ENCODE peak calls at places on chromosomes 3 and 15, in seven cellular contexts. H, C, L, F, Z, B and U are unnamed samples.

GRCh38 chr3:76776927-76777326 is 263.0 kb upstream of the ROBO2 start:
- DNase-seq in F (no peak), H (no peak), Z (no peak), B (no peak), L (no peak), C (no peak), U (no peak)

GRCh38 chr3:133859381-133860245 is 36.1 kb downstream of the RAB6B start:
- DNase-seq in B (no peak), C (no peak), F (no peak), H (no peak), Z (no peak), L (no peak), U (no peak)

GRCh38 chr3:117439812-117440211 is 730.2 kb downstream of the TUSC7 start:
- DNase-seq in C (peak), L (no peak), Z (peak), F (no peak), H (peak), B (peak), U (peak)

GRCh38 chr3:28677581-28677980 is 329.0 kb upstream of the AZI2 start:
- DNase-seq in Z (no peak), B (no peak), C (no peak), L (no peak), F (no peak), H (no peak), U (no peak)

GRCh38 chr15:48579945-48580671 is 65.4 kb downstream of the FBN1 start:
- DNase-seq in H (peak), F (no peak), C (no peak), Z (no peak), B (no peak), L (peak), U (no peak)

GRCh38 chr3:54710954-54711353 is 216.9 kb downstream of the LRTM1 start:
- DNase-seq in Z (no peak), B (no peak), H (no peak), L (no peak), C (no peak), F (no peak), U (no peak)

GRCh38 chr15:51077565-51078153 is 17.0 kb downstream of the TNFAIP8L3 start:
- DNase-seq in C (no peak), H (no peak), F (peak), B (peak), Z (no peak), L (peak), U (no peak)

GRCh38 chr3:176759815-176760506 is 437.3 kb downstream of the TBL1XR1 start:
- DNase-seq in L (no peak), F (no peak), Z (no peak), C (no peak), B (no peak), H (no peak), U (no peak)

GRCh38 chr3:183427206-183428139 is 946 bp downstream of the MCF2L2 start:
- DNase-seq in Z (peak), C (no peak), H (no peak), B (no peak), L (no peak), F (no peak), U (no peak)

GRCh38 chr3:46812237-46812791 is 50.9 kb downstream of the MYL3 start:
- DNase-seq in H (peak), B (peak), F (no peak), L (peak), Z (peak), C (no peak), U (peak)

DNA sequence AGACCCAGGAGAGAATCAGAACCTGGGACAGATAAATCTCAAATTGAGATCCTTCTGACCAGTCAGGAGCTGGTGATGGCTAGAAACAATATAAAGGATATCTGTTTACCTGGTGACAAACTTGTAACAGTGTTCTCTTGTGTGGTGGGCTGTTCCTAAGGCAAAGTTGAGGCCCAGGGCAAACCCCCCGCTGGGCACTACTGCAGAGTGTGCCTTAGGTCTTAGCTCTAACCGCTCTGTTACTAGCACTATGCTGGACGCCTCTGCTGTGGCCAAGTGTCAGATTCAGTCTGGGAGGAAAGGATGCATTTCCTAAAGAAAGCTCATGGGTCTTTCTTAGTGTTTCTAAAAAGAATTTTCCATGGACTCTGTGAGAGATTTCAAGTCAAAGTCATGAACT is 146.5 kb upstream of the MEIS2 start:
- DNase-seq in L (no peak), H (no peak), F (no peak), B (no peak), Z (no peak), C (no peak), U (no peak)
- TF ChIP-seq RFX5 in L (no peak), H (no peak), F (no peak), B (no peak), Z (no peak), C (no peak), U (no peak)

DNA sequence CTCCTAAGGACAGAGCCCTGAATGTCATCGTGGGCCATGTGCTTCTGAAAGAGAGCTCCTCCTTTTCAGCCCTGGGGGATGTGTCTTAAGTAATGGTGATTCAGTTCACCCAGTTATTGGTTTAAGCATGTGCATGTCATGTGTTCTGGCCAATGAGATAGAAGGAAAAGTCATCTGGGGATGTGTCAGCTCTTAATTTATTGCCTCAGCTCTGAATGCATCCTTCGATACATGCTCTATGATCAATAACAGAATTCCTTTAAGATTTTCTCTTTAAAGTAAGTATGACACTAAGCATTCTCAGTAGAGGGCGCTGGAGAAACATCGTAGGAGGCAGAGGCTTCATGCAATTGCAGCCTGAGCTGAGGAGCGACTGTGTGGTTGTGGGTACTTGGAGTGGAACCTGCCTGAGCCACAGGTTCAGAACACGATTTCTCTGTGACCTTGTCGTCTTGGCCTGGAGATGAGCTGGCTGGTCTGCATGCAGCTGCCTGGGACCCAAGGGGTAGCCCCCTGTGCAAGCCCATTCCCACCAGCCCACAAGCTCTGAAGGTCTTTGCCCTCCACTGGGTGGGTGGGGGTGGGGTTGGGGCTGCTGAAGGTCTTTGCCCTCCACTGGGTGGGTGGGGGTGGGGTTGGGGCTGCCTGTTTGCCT is 69.5 kb downstream of the C3orf38 start:
- DNase-seq in B (no peak), L (peak), H (peak), F (no peak), C (peak), Z (peak), U (peak)
- TF ChIP-seq RAD21 in B (peak), L (peak), H (peak), F (peak), C (peak), Z (peak), U (peak)

GRCh38 chr15:39582286-39582976 is 1.6 kb downstream of the THBS1 start:
- DNase-seq in L (no peak), B (no peak), F (no peak), H (peak), Z (no peak), C (no peak), U (no peak)
- TF ChIP-seq RFX5 in L (no peak), B (no peak), F (no peak), H (no peak), Z (no peak), C (no peak), U (no peak)

GRCh38 chr15:78168591-78168990 is 19.4 kb downstream of the IDH3A start:
- DNase-seq in B (no peak), F (no peak), H (no peak), L (no peak), C (no peak), Z (no peak), U (no peak)

GRCh38 chr15:78175333-78175732 is 26.2 kb downstream of the IDH3A start:
- DNase-seq in H (no peak), Z (no peak), L (no peak), F (no peak), B (no peak), C (no peak), U (no peak)

GRCh38 chr15:78170848-78171773 is 21.9 kb downstream of the IDH3A start:
- DNase-seq in Z (no peak), L (no peak), B (no peak), C (no peak), F (peak), H (no peak), U (no peak)

GRCh38 chr15:78174398-78174797 is 25.2 kb downstream of the IDH3A start:
- DNase-seq in F (no peak), L (no peak), B (no peak), H (no peak), Z (no peak), C (no peak), U (no peak)

DNA sequence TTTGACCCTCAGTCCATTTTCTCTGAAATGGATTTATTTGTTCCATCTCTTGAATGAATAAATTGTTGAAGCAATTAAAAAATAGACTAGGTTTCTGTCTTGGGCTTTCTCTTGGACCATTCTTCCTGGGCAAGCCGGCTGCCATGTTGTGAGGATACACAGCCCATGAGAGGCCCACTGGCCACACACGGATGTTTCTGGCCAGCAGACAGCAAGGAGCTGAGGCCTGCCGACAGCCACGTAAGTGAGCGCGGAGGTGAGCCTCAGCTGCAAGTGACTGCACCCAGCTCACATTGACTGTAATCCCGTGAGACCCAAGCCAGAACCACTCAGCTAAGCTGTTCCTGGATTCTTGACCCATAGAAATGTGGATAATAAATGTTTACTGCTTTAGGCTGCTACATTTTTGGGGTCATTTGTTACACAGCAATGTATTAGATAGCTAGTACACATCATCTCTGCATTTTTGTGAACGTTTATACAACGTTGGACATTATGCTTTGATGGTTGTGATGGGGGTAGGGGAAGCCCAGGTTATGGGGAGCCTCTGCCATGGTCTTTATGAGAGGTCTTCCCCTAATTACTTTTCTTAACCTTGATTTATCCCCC is 22.8 kb downstream of the IDH3A start:
- DNase-seq in H (no peak), Z (no peak), F (no peak), B (no peak), C (no peak), L (no peak), U (no peak)
- TF ChIP-seq RAD21 in H (no peak), Z (no peak), F (no peak), B (no peak), C (no peak), L (no peak), U (no peak)

GRCh38 chr3:57797701-57798487 is 41.8 kb downstream of the SLMAP start:
- DNase-seq in F (no peak), B (no peak), Z (no peak), H (no peak), C (peak), L (no peak), U (no peak)
- TF ChIP-seq RFX5 in F (no peak), B (no peak), Z (no peak), H (no peak), C (no peak), L (no peak), U (no peak)

DNA sequence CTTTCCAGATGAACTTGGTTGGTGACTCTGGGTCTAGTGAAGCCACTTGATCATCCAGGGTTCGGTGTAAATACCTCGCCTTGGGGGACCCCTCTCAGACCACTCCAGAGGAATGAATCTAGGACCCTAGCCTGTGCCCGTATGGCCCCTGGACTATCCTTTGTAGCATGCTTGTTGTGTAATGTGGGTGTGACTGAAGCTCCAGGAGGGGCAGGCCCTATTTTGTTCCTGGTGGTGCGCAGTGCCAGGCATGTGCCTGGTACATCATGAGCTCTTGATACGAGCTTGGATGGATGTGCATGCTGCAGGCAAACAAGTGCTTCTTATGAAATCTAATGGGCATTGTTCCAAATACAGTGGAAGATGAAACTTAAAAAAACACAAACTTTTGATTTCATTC is 82.8 kb downstream of the EBLN2 start:
- DNase-seq in C (no peak), L (no peak), B (no peak), Z (no peak), H (no peak), F (no peak), U (no peak)
- TF ChIP-seq RAD21 in C (no peak), L (no peak), B (no peak), Z (no peak), H (no peak), F (no peak), U (no peak)

GRCh38 chr15:59587085-59587826 is 24.3 kb upstream of the GCNT3 start:
- DNase-seq in L (no peak), F (no peak), B (no peak), H (no peak), Z (no peak), C (no peak), U (no peak)
- TF ChIP-seq RFX5 in L (no peak), F (no peak), B (no peak), H (no peak), Z (no peak), C (no peak), U (no peak)